ENCODE peak calls at places on chromosomes 4 and X, in five cellular contexts. Y is HepG2, C is GM12878, T is HCT116, O is K562. K is an unnamed sample.

GRCh38 chr4:88613417-88613875 is 21.2 kb downstream of the HERC3 start:
- DNase-seq in Y (no peak), C (no peak), T (no peak), O (no peak), K (peak; percentile 78)

GRCh38 chr4:52837716-52838558 is 24.2 kb upstream of the RASL11B start:
- DNase-seq in T (no peak), Y (peak; percentile 31), O (no peak), C (no peak), K (no peak)

GRCh38 chrX:53285591-53285990 is 4.2 kb upstream of the IQSEC2 start:
- DNase-seq in Y (no peak), C (no peak), T (no peak), O (no peak), K (no peak)

GRCh38 chr4:162972661-162973202 is 194.0 kb downstream of the NAF1 start:
- DNase-seq in T (no peak), Y (no peak), C (no peak), O (no peak), K (no peak)

GRCh38 chr4:57435300-57435699 is 325.1 kb upstream of the IGFBP7 start:
- DNase-seq in C (no peak), O (no peak), Y (no peak), T (no peak), K (no peak)

GRCh38 chr4:76526585-76526990 is 91.6 kb downstream of the SHROOM3 start:
- DNase-seq in O (no peak), T (no peak), C (no peak), Y (peak; percentile 68), K (no peak)

GRCh38 chrX:37685452-37686347 is at the start of gene XK:
- DNase-seq in T (peak; percentile 71), O (peak; percentile 76), C (no peak), Y (no peak), K (peak; percentile 1)

GRCh38 chrX:44400588-44400987 is 57.1 kb upstream of the EFHC2 start:
- DNase-seq in C (no peak), Y (no peak), O (no peak), T (peak; percentile 64), K (peak; percentile 3)

GRCh38 chr4:166091914-166092510 is 219.0 kb downstream of the TLL1 start:
- DNase-seq in T (peak; percentile 15), C (no peak), O (peak; percentile 18), Y (peak; percentile 28), K (peak; percentile 43)

GRCh38 chr4:16663722-16664121 is 234.7 kb downstream of the LDB2 start:
- DNase-seq in T (no peak), O (no peak), Y (no peak), C (no peak), K (no peak)

GRCh38 chr4:124964251-124964650 is 251.7 kb upstream of the ANKRD50 start:
- DNase-seq in T (no peak), Y (no peak), O (no peak), C (no peak), K (no peak)

GRCh38 chr4:124974163-124974562 is 261.6 kb upstream of the ANKRD50 start:
- DNase-seq in Y (no peak), C (no peak), T (no peak), O (no peak), K (no peak)

GRCh38 chr4:124965492-124965891 is 253.0 kb upstream of the ANKRD50 start:
- DNase-seq in Y (no peak), C (no peak), O (no peak), T (no peak), K (no peak)

GRCh38 chr4:124973716-124974115 is 261.2 kb upstream of the ANKRD50 start:
- DNase-seq in C (no peak), T (no peak), O (no peak), Y (no peak), K (no peak)

DNA sequence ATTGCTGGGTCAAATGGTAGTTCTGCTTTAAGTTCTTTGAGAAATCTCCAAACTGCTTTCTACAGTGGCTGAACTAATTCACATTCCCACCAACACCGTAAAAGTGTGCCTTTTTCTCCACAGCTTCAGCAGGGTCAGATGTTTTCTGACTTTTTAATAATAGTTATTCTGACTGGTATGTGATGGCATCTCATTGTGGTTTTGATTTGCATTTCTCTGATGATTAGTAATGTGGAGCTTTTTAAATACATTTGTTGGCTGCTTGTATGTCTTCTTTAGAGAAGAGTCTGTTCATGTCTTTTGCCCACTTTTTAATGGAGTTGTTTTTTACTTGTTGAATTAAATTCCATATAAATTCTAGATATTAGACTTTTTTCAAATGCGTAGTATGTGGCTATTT is 257.5 kb upstream of the ANKRD50 start:
- DNase-seq in C (no peak), T (no peak), O (no peak), Y (no peak), K (no peak)
- H3K79me2 ChIP-seq in C (no peaks in the 10 kb centered on the region), T (no peaks in the 10 kb centered on the region), O (no peaks in the 10 kb centered on the region), Y (no peaks in the 10 kb centered on the region), K (no peaks in the 10 kb centered on the region)

GRCh38 chr4:39497909-39498723 is 29.1 kb downstream of the UGDH start:
- DNase-seq in Y (no peak), T (no peak), O (no peak), C (no peak), K (no peak)
- TF ChIP-seq POLR2A in Y (peak; percentile 42), T (no peak), O (no peak), C (no peak), K (no peak)

GRCh38 chrX:149881081-149881711 is at the start of gene MAGEA8:
- DNase-seq in C (no peak), O (peak; percentile 66), Y (no peak), T (no peak), K (no peak)

GRCh38 chrX:149871940-149872339 is 9.0 kb upstream of the MAGEA8 start:
- DNase-seq in C (peak; percentile 13), Y (peak; percentile 10), O (peak; percentile 53), T (peak; percentile 10), K (peak; percentile 1)

GRCh38 chrX:149877157-149877556 is 3.8 kb upstream of the MAGEA8 start:
- DNase-seq in T (no peak), Y (no peak), C (no peak), O (no peak), K (no peak)

GRCh38 chrX:149877636-149878035 is 3.3 kb upstream of the MAGEA8 start:
- DNase-seq in T (no peak), Y (no peak), O (no peak), C (no peak), K (no peak)
- H3K4me2 ChIP-seq in T (no peak overlapping the region), Y (no peak overlapping the region), O (no peak overlapping the region), C (no peak overlapping the region), K (no peak overlapping the region)

GRCh38 chr4:1333256-1333655 is 13.8 kb upstream of the UVSSA start:
- DNase-seq in C (no peak), O (no peak), T (no peak), Y (no peak), K (no peak)

GRCh38 chr4:1329408-1330371 is 17.3 kb upstream of the UVSSA start:
- DNase-seq in T (no peak), C (no peak), Y (no peak), O (no peak), K (no peak)

GRCh38 chr4:1332686-1333085 is 14.3 kb upstream of the UVSSA start:
- DNase-seq in C (no peak), O (no peak), Y (no peak), T (no peak), K (no peak)

GRCh38 chr4:1331591-1332353 is 15.2 kb upstream of the UVSSA start:
- DNase-seq in C (no peak), O (no peak), T (no peak), Y (no peak), K (no peak)

DNA sequence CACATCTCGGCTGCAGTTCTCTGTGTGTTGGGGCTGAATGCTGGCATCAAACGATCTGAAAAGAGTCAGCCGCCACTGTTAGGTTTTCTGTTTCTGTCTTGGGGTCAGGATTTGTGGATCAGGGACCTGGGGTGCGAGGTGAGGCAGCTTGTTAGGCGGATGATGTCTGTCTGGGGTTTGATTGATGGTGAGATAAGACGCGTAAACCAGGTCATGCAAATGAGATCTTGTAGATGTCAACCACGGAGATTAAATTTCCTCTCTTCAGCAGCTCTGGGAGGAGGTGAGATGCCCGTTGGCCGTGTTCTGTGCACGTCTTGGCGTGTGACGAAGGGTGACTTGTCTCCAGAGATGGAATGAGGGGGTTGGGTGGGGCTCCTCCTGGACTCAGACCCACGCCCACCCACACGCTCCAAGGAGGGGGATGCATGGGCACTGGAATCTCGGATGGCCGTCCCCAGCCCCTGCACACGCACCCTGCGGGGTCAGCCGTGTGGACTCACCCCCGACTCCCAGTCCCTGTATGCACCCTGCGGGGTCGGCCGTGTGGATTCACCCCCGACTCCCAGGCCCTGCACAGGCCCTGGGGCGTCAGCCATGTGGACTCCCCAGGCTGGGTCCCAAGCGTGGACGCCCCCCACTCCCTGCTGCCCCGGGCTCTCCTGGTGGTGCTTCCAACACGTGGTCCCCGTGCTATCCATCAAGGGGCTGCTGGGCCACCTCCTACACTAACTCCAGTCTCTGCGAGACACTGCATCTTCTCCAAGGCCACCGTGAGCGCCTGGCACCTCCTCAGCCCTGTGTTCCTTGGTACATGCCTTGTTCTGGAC is 16.0 kb upstream of the UVSSA start:
- DNase-seq in T (no peak), O (no peak), C (no peak), Y (no peak), K (no peak)
- H3K79me2 ChIP-seq in T (peaks cover 53% of the 10 kb centered on the region), O (peaks cover 3% of the 10 kb centered on the region), C (no peaks in the 10 kb centered on the region), Y (no peaks in the 10 kb centered on the region), K (peaks cover 3% of the 10 kb centered on the region)

GRCh38 chr4:44448548-44449443 is at the start of gene KCTD8:
- DNase-seq in Y (peak; percentile 71), O (peak; percentile 37), C (peak; percentile 1), T (no peak), K (peak; percentile 78)
- TF ChIP-seq POLR2A in Y (no peak), O (no peak), C (no peak), T (no peak), K (no peak)